ENCODE peak calls at places on chromosome 20, in ten cellular contexts. One of them, this sample, is unnamed.

GRCh38 chr20:11776687-11777086 is 141.0 kb upstream of the BTBD3 start:
- DNase-seq in trophoblast cell: no peak
- DNase-seq in heart right ventricle: no peak
- DNase-seq in upper lobe of left lung: no peak
- DNase-seq in IMR-90: peak; percentile 32
- DNase-seq in adipocyte: no peak
- DNase-seq in endothelial cell of umbilical vein: no peak
- DNase-seq in stomach: no peak
- DNase-seq in CD8-positive, alpha-beta memory T cell: no peak
- DNase-seq in H9: no peak
- DNase-seq in this sample: no peak

GRCh38 chr20:19692685-19693119 is 65.4 kb upstream of the RIN2 start:
- DNase-seq in trophoblast cell: peak; percentile 44
- DNase-seq in CD8-positive, alpha-beta memory T cell: peak; percentile 25
- DNase-seq in upper lobe of left lung: peak; percentile 47
- DNase-seq in IMR-90: peak; percentile 22
- DNase-seq in stomach: peak; percentile 71
- DNase-seq in heart right ventricle: peak; percentile 42
- DNase-seq in H9: peak; percentile 58
- DNase-seq in adipocyte: peak; percentile 76
- DNase-seq in endothelial cell of umbilical vein: peak; percentile 68
- DNase-seq in this sample: no peak

GRCh38 chr20:2814587-2815051 is at the start of gene C20orf141:
- DNase-seq in IMR-90: peak; percentile 99
- DNase-seq in upper lobe of left lung: no peak
- DNase-seq in adipocyte: peak; percentile 93
- DNase-seq in stomach: no peak
- DNase-seq in endothelial cell of umbilical vein: peak; percentile 40
- DNase-seq in trophoblast cell: peak; percentile 98
- DNase-seq in H9: no peak
- DNase-seq in heart right ventricle: no peak
- DNase-seq in CD8-positive, alpha-beta memory T cell: no peak
- DNase-seq in this sample: peak; percentile 71

GRCh38 chr20:37955511-37955910 is 52.6 kb downstream of the VSTM2L start:
- DNase-seq in CD8-positive, alpha-beta memory T cell: no peak
- DNase-seq in heart right ventricle: no peak
- DNase-seq in upper lobe of left lung: peak; percentile 1
- DNase-seq in endothelial cell of umbilical vein: no peak
- DNase-seq in trophoblast cell: no peak
- DNase-seq in IMR-90: no peak
- DNase-seq in adipocyte: no peak
- DNase-seq in H9: peak; percentile 9
- DNase-seq in stomach: no peak
- DNase-seq in this sample: peak; percentile 13

GRCh38 chr20:37200926-37201826 is 21.8 kb upstream of the MROH8 start:
- DNase-seq in upper lobe of left lung: no peak
- DNase-seq in H9: no peak
- DNase-seq in trophoblast cell: no peak
- DNase-seq in endothelial cell of umbilical vein: no peak
- DNase-seq in CD8-positive, alpha-beta memory T cell: no peak
- DNase-seq in IMR-90: no peak
- DNase-seq in heart right ventricle: no peak
- DNase-seq in stomach: no peak
- DNase-seq in adipocyte: no peak
- DNase-seq in this sample: no peak

GRCh38 chr20:47204008-47204745 is 152.3 kb downstream of the ZMYND8 start:
- DNase-seq in upper lobe of left lung: no peak
- DNase-seq in heart right ventricle: no peak
- DNase-seq in H9: no peak
- DNase-seq in CD8-positive, alpha-beta memory T cell: no peak
- DNase-seq in IMR-90: peak; percentile 87
- DNase-seq in stomach: peak; percentile 39
- DNase-seq in endothelial cell of umbilical vein: no peak
- DNase-seq in adipocyte: peak; percentile 17
- DNase-seq in trophoblast cell: peak; percentile 95
- DNase-seq in this sample: no peak

GRCh38 chr20:36792422-36792821 is 18.9 kb upstream of the DSN1 start:
- DNase-seq in IMR-90: peak; percentile 72
- DNase-seq in stomach: peak; percentile 53
- DNase-seq in upper lobe of left lung: no peak
- DNase-seq in heart right ventricle: peak; percentile 45
- DNase-seq in CD8-positive, alpha-beta memory T cell: no peak
- DNase-seq in H9: peak; percentile 84
- DNase-seq in trophoblast cell: peak; percentile 84
- DNase-seq in adipocyte: peak; percentile 70
- DNase-seq in endothelial cell of umbilical vein: peak; percentile 68
- DNase-seq in this sample: no peak

GRCh38 chr20:50224553-50225255 is 34.1 kb downstream of the CEBPB start:
- DNase-seq in IMR-90: peak; percentile 97
- DNase-seq in heart right ventricle: peak; percentile 68
- DNase-seq in endothelial cell of umbilical vein: peak; percentile 63
- DNase-seq in CD8-positive, alpha-beta memory T cell: no peak
- DNase-seq in stomach: peak; percentile 42
- DNase-seq in trophoblast cell: peak; percentile 77
- DNase-seq in H9: no peak
- DNase-seq in adipocyte: peak; percentile 97
- DNase-seq in upper lobe of left lung: peak; percentile 76
- DNase-seq in this sample: peak; percentile 93

GRCh38 chr20:3158968-3159431 is 665 bp downstream of the FASTKD5 start:
- DNase-seq in adipocyte: peak; percentile 62
- DNase-seq in stomach: no peak
- DNase-seq in H9: no peak
- DNase-seq in endothelial cell of umbilical vein: no peak
- DNase-seq in upper lobe of left lung: no peak
- DNase-seq in CD8-positive, alpha-beta memory T cell: no peak
- DNase-seq in IMR-90: peak; percentile 25
- DNase-seq in heart right ventricle: no peak
- DNase-seq in trophoblast cell: no peak
- DNase-seq in this sample: no peak

GRCh38 chr20:64063389-64064144 is 569 bp downstream of the TCEA2 start:
- DNase-seq in heart right ventricle: peak; percentile 59
- DNase-seq in CD8-positive, alpha-beta memory T cell: no peak
- DNase-seq in upper lobe of left lung: no peak
- DNase-seq in IMR-90: no peak
- DNase-seq in stomach: no peak
- DNase-seq in adipocyte: peak; percentile 68
- DNase-seq in trophoblast cell: no peak
- DNase-seq in H9: no peak
- DNase-seq in endothelial cell of umbilical vein: no peak
- DNase-seq in this sample: no peak

GRCh38 chr20:25437153-25437581 is 29.7 kb downstream of the GINS1 start:
- DNase-seq in heart right ventricle: no peak
- DNase-seq in adipocyte: no peak
- DNase-seq in endothelial cell of umbilical vein: no peak
- DNase-seq in CD8-positive, alpha-beta memory T cell: no peak
- DNase-seq in IMR-90: peak; percentile 40
- DNase-seq in upper lobe of left lung: no peak
- DNase-seq in trophoblast cell: no peak
- DNase-seq in H9: no peak
- DNase-seq in stomach: no peak
- DNase-seq in this sample: no peak

GRCh38 chr20:64035933-64036345 is at the start of gene C20orf204:
- DNase-seq in CD8-positive, alpha-beta memory T cell: no peak
- DNase-seq in trophoblast cell: no peak
- DNase-seq in upper lobe of left lung: no peak
- DNase-seq in endothelial cell of umbilical vein: no peak
- DNase-seq in IMR-90: no peak
- DNase-seq in heart right ventricle: no peak
- DNase-seq in adipocyte: no peak
- DNase-seq in H9: peak; percentile 51
- DNase-seq in stomach: no peak
- DNase-seq in this sample: no peak

GRCh38 chr20:31770243-31770642 is 31.2 kb downstream of the TPX2 start:
- DNase-seq in trophoblast cell: no peak
- DNase-seq in H9: no peak
- DNase-seq in endothelial cell of umbilical vein: no peak
- DNase-seq in upper lobe of left lung: no peak
- DNase-seq in stomach: no peak
- DNase-seq in IMR-90: no peak
- DNase-seq in heart right ventricle: no peak
- DNase-seq in adipocyte: no peak
- DNase-seq in CD8-positive, alpha-beta memory T cell: no peak
- DNase-seq in this sample: no peak

GRCh38 chr20:2301164-2301622 is 5.4 kb downstream of the TGM3 start:
- DNase-seq in endothelial cell of umbilical vein: no peak
- DNase-seq in stomach: no peak
- DNase-seq in H9: no peak
- DNase-seq in adipocyte: peak; percentile 19
- DNase-seq in trophoblast cell: peak; percentile 45
- DNase-seq in CD8-positive, alpha-beta memory T cell: no peak
- DNase-seq in heart right ventricle: peak; percentile 42
- DNase-seq in IMR-90: no peak
- DNase-seq in upper lobe of left lung: peak; percentile 88
- DNase-seq in this sample: peak; percentile 80

GRCh38 chr20:17621229-17621968 is 51.5 kb downstream of the DSTN start:
- DNase-seq in upper lobe of left lung: peak; percentile 15
- DNase-seq in stomach: peak; percentile 51
- DNase-seq in H9: peak; percentile 20
- DNase-seq in endothelial cell of umbilical vein: no peak
- DNase-seq in CD8-positive, alpha-beta memory T cell: no peak
- DNase-seq in heart right ventricle: no peak
- DNase-seq in adipocyte: no peak
- DNase-seq in trophoblast cell: no peak
- DNase-seq in IMR-90: no peak
- DNase-seq in this sample: peak; percentile 67

GRCh38 chr20:32429745-32430360 is 71.7 kb downstream of the ASXL1 start:
- DNase-seq in H9: no peak
- DNase-seq in IMR-90: no peak
- DNase-seq in stomach: no peak
- DNase-seq in endothelial cell of umbilical vein: no peak
- DNase-seq in upper lobe of left lung: no peak
- DNase-seq in CD8-positive, alpha-beta memory T cell: no peak
- DNase-seq in trophoblast cell: no peak
- DNase-seq in heart right ventricle: no peak
- DNase-seq in adipocyte: no peak
- DNase-seq in this sample: no peak

DNA sequence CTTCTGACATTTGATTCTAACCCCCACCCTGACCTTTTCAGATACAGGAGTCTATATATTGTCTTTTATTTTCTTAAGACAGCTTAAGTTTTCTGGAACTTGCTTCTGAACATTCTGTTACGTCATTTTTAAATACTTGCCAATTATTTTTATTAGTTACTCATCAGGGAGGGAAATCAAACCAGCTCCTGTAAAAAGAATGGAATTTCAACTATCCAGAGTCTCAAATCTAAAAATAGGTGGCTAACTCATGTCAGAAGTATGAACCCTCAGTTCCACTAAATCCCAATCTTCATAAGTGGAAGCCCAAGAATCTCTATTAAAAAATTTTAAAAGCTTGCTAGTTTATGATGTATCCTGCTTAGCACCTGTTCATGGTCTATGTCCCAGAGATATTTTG is 900.0 kb downstream of the KIF16B start:
- DNase-seq in IMR-90: peak; percentile 86
- DNase-seq in upper lobe of left lung: no peak
- DNase-seq in heart right ventricle: no peak
- DNase-seq in CD8-positive, alpha-beta memory T cell: no peak
- DNase-seq in trophoblast cell: no peak
- DNase-seq in adipocyte: peak; percentile 64
- DNase-seq in stomach: no peak
- DNase-seq in H9: no peak
- DNase-seq in endothelial cell of umbilical vein: peak; percentile 76
- DNase-seq in this sample: no peak
- H3K9me3 ChIP-seq in IMR-90: no peaks in the 10 kb centered on the region
- H3K9me3 ChIP-seq in upper lobe of left lung: no peaks in the 10 kb centered on the region
- H3K9me3 ChIP-seq in heart right ventricle: no peaks in the 10 kb centered on the region
- H3K9me3 ChIP-seq in CD8-positive, alpha-beta memory T cell: no peaks in the 10 kb centered on the region
- H3K9me3 ChIP-seq in trophoblast cell: no peaks in the 10 kb centered on the region
- H3K9me3 ChIP-seq in adipocyte: no peaks in the 10 kb centered on the region
- H3K9me3 ChIP-seq in stomach: no peaks in the 10 kb centered on the region
- H3K9me3 ChIP-seq in H9: no peaks in the 10 kb centered on the region
- H3K9me3 ChIP-seq in endothelial cell of umbilical vein: no peaks in the 10 kb centered on the region
- H3K9me3 ChIP-seq in this sample: no peaks in the 10 kb centered on the region

DNA sequence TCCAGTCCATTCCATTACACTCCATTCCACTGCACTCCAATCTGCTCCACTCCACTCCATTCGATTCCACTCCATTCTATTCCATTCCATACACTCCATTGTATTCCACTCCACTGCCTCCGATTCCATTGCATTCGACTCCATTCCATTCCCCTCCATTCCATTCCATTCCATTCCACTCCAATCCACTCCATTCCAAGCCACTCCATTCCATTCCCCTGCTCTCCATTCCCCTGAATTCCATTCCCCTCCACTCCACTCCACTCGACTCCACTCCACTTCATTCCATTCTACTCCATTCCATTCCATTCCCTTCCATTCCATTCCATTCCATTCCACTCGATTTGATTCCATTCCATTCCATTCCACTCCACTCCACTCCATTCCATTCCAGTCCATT is 25.7 kb upstream of the DEFB125 start:
- DNase-seq in CD8-positive, alpha-beta memory T cell: no peak
- DNase-seq in heart right ventricle: no peak
- DNase-seq in adipocyte: no peak
- DNase-seq in H9: no peak
- DNase-seq in trophoblast cell: no peak
- DNase-seq in upper lobe of left lung: no peak
- DNase-seq in endothelial cell of umbilical vein: no peak
- DNase-seq in IMR-90: no peak
- DNase-seq in stomach: no peak
- DNase-seq in this sample: no peak
- H3K9me3 ChIP-seq in CD8-positive, alpha-beta memory T cell: no peaks in the 10 kb centered on the region
- H3K9me3 ChIP-seq in heart right ventricle: peaks cover 7% of the 10 kb centered on the region
- H3K9me3 ChIP-seq in adipocyte: peaks cover 5% of the 10 kb centered on the region
- H3K9me3 ChIP-seq in H9: peaks cover 65% of the 10 kb centered on the region
- H3K9me3 ChIP-seq in trophoblast cell: peaks cover 39% of the 10 kb centered on the region
- H3K9me3 ChIP-seq in upper lobe of left lung: no peaks in the 10 kb centered on the region
- H3K9me3 ChIP-seq in endothelial cell of umbilical vein: no peaks in the 10 kb centered on the region
- H3K9me3 ChIP-seq in IMR-90: peaks cover 17% of the 10 kb centered on the region
- H3K9me3 ChIP-seq in stomach: no peaks in the 10 kb centered on the region
- H3K9me3 ChIP-seq in this sample: peaks cover 4% of the 10 kb centered on the region

GRCh38 chr20:41599699-41600104 is 18.5 kb downstream of the CHD6 start:
- DNase-seq in IMR-90: no peak
- DNase-seq in endothelial cell of umbilical vein: no peak
- DNase-seq in stomach: no peak
- DNase-seq in CD8-positive, alpha-beta memory T cell: no peak
- DNase-seq in upper lobe of left lung: no peak
- DNase-seq in heart right ventricle: no peak
- DNase-seq in adipocyte: no peak
- DNase-seq in trophoblast cell: no peak
- DNase-seq in H9: no peak
- DNase-seq in this sample: no peak
- H3K9me3 ChIP-seq in IMR-90: peaks cover 35% of the 10 kb centered on the region
- H3K9me3 ChIP-seq in endothelial cell of umbilical vein: peaks cover 3% of the 10 kb centered on the region
- H3K9me3 ChIP-seq in stomach: peaks cover 30% of the 10 kb centered on the region
- H3K9me3 ChIP-seq in CD8-positive, alpha-beta memory T cell: peaks cover 45% of the 10 kb centered on the region
- H3K9me3 ChIP-seq in upper lobe of left lung: peaks cover 42% of the 10 kb centered on the region
- H3K9me3 ChIP-seq in heart right ventricle: peaks cover 56% of the 10 kb centered on the region
- H3K9me3 ChIP-seq in adipocyte: peaks cover 26% of the 10 kb centered on the region
- H3K9me3 ChIP-seq in trophoblast cell: peaks cover 19% of the 10 kb centered on the region
- H3K9me3 ChIP-seq in H9: peaks cover 21% of the 10 kb centered on the region
- H3K9me3 ChIP-seq in this sample: peaks cover 17% of the 10 kb centered on the region

DNA sequence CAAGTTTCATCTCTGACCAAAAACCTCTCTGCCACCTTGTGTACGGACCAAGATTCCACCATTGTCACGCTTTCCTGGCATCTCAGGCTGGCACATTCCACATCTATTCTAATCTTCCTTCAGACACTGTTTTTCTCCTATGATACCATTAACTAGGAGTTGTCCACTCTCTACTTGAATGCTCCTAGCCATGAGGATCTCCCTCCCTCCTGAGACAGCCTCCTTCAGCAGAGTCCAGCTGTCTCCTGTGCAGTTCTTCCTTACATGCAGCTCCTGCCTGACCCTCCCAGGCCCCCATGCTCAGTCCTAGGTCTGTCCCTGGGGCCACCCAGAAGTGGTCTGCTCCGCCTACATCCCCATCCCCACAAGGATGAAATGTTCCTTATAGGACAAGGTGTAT is 90.9 kb downstream of the CHMP4B start:
- DNase-seq in upper lobe of left lung: no peak
- DNase-seq in endothelial cell of umbilical vein: no peak
- DNase-seq in stomach: no peak
- DNase-seq in trophoblast cell: no peak
- DNase-seq in IMR-90: no peak
- DNase-seq in heart right ventricle: no peak
- DNase-seq in H9: no peak
- DNase-seq in adipocyte: no peak
- DNase-seq in CD8-positive, alpha-beta memory T cell: no peak
- DNase-seq in this sample: no peak
- H3K9me3 ChIP-seq in upper lobe of left lung: no peaks in the 10 kb centered on the region
- H3K9me3 ChIP-seq in endothelial cell of umbilical vein: no peaks in the 10 kb centered on the region
- H3K9me3 ChIP-seq in stomach: no peaks in the 10 kb centered on the region
- H3K9me3 ChIP-seq in trophoblast cell: no peaks in the 10 kb centered on the region
- H3K9me3 ChIP-seq in IMR-90: no peaks in the 10 kb centered on the region
- H3K9me3 ChIP-seq in heart right ventricle: no peaks in the 10 kb centered on the region
- H3K9me3 ChIP-seq in H9: no peaks in the 10 kb centered on the region
- H3K9me3 ChIP-seq in adipocyte: no peaks in the 10 kb centered on the region
- H3K9me3 ChIP-seq in CD8-positive, alpha-beta memory T cell: no peaks in the 10 kb centered on the region
- H3K9me3 ChIP-seq in this sample: no peaks in the 10 kb centered on the region

This sample was measured in suprapubic skin.